ENCODE peak calls at places on chromosomes 12 and 14, in four cellular contexts. One of them, this sample, is unnamed.

GRCh38 chr12:6615802-6616201 is 8.6 kb upstream of the CHD4 start:
- DNase-seq in astrocyte of the spinal cord: no peak
- DNase-seq in NCI-H1105: no peak
- DNase-seq in lung: no peak
- DNase-seq in this sample: no peak

GRCh38 chr14:104263671-104264358 is 125.4 kb downstream of the KIF26A start:
- DNase-seq in astrocyte of the spinal cord: no peak
- DNase-seq in NCI-H1105: no peak
- DNase-seq in lung: no peak
- DNase-seq in this sample: peak; percentile 20

GRCh38 chr14:101359221-101360044 is 201.9 kb upstream of the DIO3 start:
- DNase-seq in astrocyte of the spinal cord: peak; percentile 22
- DNase-seq in NCI-H1105: no peak
- DNase-seq in lung: peak; percentile 32
- DNase-seq in this sample: no peak

GRCh38 chr14:100651999-100652508 is 64.8 kb upstream of the BEGAIN start:
- DNase-seq in astrocyte of the spinal cord: no peak
- DNase-seq in NCI-H1105: no peak
- DNase-seq in lung: no peak
- DNase-seq in this sample: no peak

GRCh38 chr14:90796319-90796718 is 19.9 kb downstream of the TTC7B start:
- DNase-seq in astrocyte of the spinal cord: no peak
- DNase-seq in NCI-H1105: no peak
- DNase-seq in lung: no peak
- DNase-seq in this sample: no peak

GRCh38 chr12:130560321-130560720 is 155.8 kb downstream of the RIMBP2 start:
- DNase-seq in astrocyte of the spinal cord: no peak
- DNase-seq in NCI-H1105: no peak
- DNase-seq in lung: no peak
- DNase-seq in this sample: no peak

GRCh38 chr12:103751171-103751570 is 89.9 kb downstream of the NT5DC3 start:
- DNase-seq in astrocyte of the spinal cord: no peak
- DNase-seq in NCI-H1105: no peak
- DNase-seq in lung: no peak
- DNase-seq in this sample: no peak

GRCh38 chr12:3745152-3745551 is 7.8 kb downstream of the CRACR2A start:
- DNase-seq in astrocyte of the spinal cord: no peak
- DNase-seq in NCI-H1105: no peak
- DNase-seq in lung: no peak
- DNase-seq in this sample: no peak

GRCh38 chr12:52351196-52352059 is 15.9 kb downstream of the KRT85 start:
- DNase-seq in astrocyte of the spinal cord: no peak
- DNase-seq in NCI-H1105: no peak
- DNase-seq in lung: no peak
- DNase-seq in this sample: peak; percentile 63

GRCh38 chr12:28507055-28507454 is 316.8 kb downstream of the CCDC91 start:
- DNase-seq in astrocyte of the spinal cord: peak; percentile 35
- DNase-seq in NCI-H1105: no peak
- DNase-seq in lung: no peak
- DNase-seq in this sample: no peak

GRCh38 chr12:96249196-96250118 is 55.3 kb downstream of the ELK3 start:
- DNase-seq in astrocyte of the spinal cord: peak; percentile 54
- DNase-seq in NCI-H1105: no peak
- DNase-seq in lung: no peak
- DNase-seq in this sample: no peak